ENCODE peak calls at places on chromosomes 1 and 21, in four cellular contexts. D is Peyer's patch, T is tibial artery, H is foreskin fibroblast. F is an unnamed sample.
A peak's percentile ranks its signal among the peaks of the same experiment; 100 is the strongest.

GRCh38 chr1:52281518-52281917 is 84.5 kb downstream of the CC2D1B start:
- DNase-seq in D (no peak), T (no peak), H (peak; percentile 57), F (no peak)

GRCh38 chr1:11245904-11246726 is 16.2 kb downstream of the MTOR start:
- DNase-seq in D (no peak), T (no peak), H (no peak), F (no peak)

GRCh38 chr1:212699104-212699838 is 369 bp downstream of the BATF3 start:
- DNase-seq in D (peak; percentile 64), T (peak; percentile 69), H (peak; percentile 80), F (no peak)

GRCh38 chr1:163107655-163108054 is 38.5 kb downstream of the RGS4 start:
- DNase-seq in D (no peak), T (no peak), H (no peak), F (no peak)

GRCh38 chr1:235601087-235601486 is 48.5 kb downstream of the GNG4 start:
- DNase-seq in D (peak; percentile 61), T (no peak), H (peak; percentile 43), F (no peak)

GRCh38 chr1:223299553-223299952 is 64.4 kb downstream of the SUSD4 start:
- DNase-seq in D (no peak), T (no peak), H (no peak), F (no peak)

GRCh38 chr1:164774819-164775654 is 216.1 kb downstream of the PBX1 start:
- DNase-seq in D (peak; percentile 64), T (no peak), H (no peak), F (no peak)

GRCh38 chr1:9655836-9656235 is 4.3 kb downstream of the PIK3CD start:
- DNase-seq in D (no peak), T (no peak), H (no peak), F (no peak)

GRCh38 chr1:30782361-30783243 is 25.0 kb upstream of the LAPTM5 start:
- DNase-seq in D (peak; percentile 81), T (peak; percentile 79), H (peak; percentile 79), F (peak; percentile 77)
- TF ChIP-seq CTCF in D (peak; percentile 72), T (peak; percentile 75), H (peak; percentile 70), F (peak; percentile 79)

GRCh38 chr1:7755448-7755847 is 15.6 kb upstream of the VAMP3 start:
- DNase-seq in D (no peak), T (no peak), H (no peak), F (no peak)
- TF ChIP-seq CTCF in D (no peak), T (no peak), H (peak; percentile 40), F (no peak)

GRCh38 chr1:204841316-204841715 is 29.3 kb upstream of the NFASC start:
- DNase-seq in D (no peak), T (no peak), H (no peak), F (no peak)

GRCh38 chr1:204834329-204834728 is 36.3 kb upstream of the NFASC start:
- DNase-seq in D (no peak), T (no peak), H (no peak), F (no peak)

GRCh38 chr1:204836856-204837255 is 33.8 kb upstream of the NFASC start:
- DNase-seq in D (no peak), T (no peak), H (peak; percentile 15), F (no peak)

GRCh38 chr1:204834752-204835151 is 35.9 kb upstream of the NFASC start:
- DNase-seq in D (no peak), T (no peak), H (no peak), F (no peak)

GRCh38 chr1:204837440-204838084 is 33.1 kb upstream of the NFASC start:
- DNase-seq in D (no peak), T (no peak), H (peak; percentile 76), F (no peak)
- TF ChIP-seq CTCF in D (no peak), T (no peak), H (no peak), F (no peak)

GRCh38 chr21:30193201-30193600 is 22.7 kb downstream of the CLDN8 start:
- DNase-seq in D (no peak), T (no peak), H (no peak), F (no peak)

GRCh38 chr21:30189763-30190162 is 23.2 kb upstream of the CLDN17 start:
- DNase-seq in D (no peak), T (no peak), H (no peak), F (no peak)

GRCh38 chr21:30199989-30200388 is 15.9 kb downstream of the CLDN8 start:
- DNase-seq in D (no peak), T (no peak), H (no peak), F (no peak)

GRCh38 chr21:30190554-30190953 is 23.9 kb upstream of the CLDN17 start:
- DNase-seq in D (no peak), T (no peak), H (no peak), F (no peak)

GRCh38 chr21:30194701-30195299 is 21.1 kb downstream of the CLDN8 start:
- DNase-seq in D (no peak), T (no peak), H (peak; percentile 17), F (no peak)
- TF ChIP-seq CTCF in D (no peak), T (peak; percentile 11), H (peak; percentile 47), F (peak; percentile 62)

GRCh38 chr1:61208815-61209214 is 126.5 kb downstream of the NFIA start:
- DNase-seq in D (no peak), T (no peak), H (no peak), F (no peak)

GRCh38 chr1:61204528-61204927 is 122.2 kb downstream of the NFIA start:
- DNase-seq in D (peak; percentile 60), T (no peak), H (no peak), F (no peak)

GRCh38 chr1:61210435-61211012 is 128.2 kb downstream of the NFIA start:
- DNase-seq in D (no peak), T (no peak), H (peak; percentile 19), F (no peak)

GRCh38 chr1:61208172-61208571 is 125.8 kb downstream of the NFIA start:
- DNase-seq in D (no peak), T (no peak), H (no peak), F (no peak)

DNA sequence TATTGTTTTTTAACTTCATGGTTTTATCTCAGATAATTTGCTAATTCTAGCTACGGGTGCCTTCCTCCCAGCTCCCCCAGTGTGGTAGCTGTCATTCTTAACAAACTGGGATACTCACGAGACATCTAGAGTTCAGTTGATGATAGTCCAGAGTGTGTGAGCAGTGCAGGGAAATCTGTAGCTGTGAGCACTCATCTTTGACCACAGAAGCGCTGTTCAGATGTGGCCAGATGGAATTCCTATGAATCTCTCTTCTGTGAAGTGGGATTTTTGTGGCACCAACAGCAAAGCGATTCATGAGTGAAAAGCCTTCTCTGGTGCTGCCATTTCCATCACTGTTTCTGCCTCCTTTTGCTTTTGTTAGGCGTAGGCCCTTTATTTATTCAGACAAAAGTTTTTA is 125.1 kb downstream of the NFIA start:
- DNase-seq in D (no peak), T (no peak), H (no peak), F (no peak)
- TF ChIP-seq CTCF in D (no peak), T (no peak), H (no peak), F (no peak)

GRCh38 chr1:44218503-44219300 is 5.4 kb downstream of the DMAP1 start:
- DNase-seq in D (no peak), T (no peak), H (no peak), F (no peak)

GRCh38 chr1:44212355-44213221 is 683 bp upstream of the DMAP1 start:
- DNase-seq in D (no peak), T (no peak), H (no peak), F (no peak)

GRCh38 chr1:44217809-44218410 is 4.6 kb downstream of the DMAP1 start:
- DNase-seq in D (peak; percentile 92), T (peak; percentile 76), H (peak; percentile 84), F (peak; percentile 63)

GRCh38 chr1:44210595-44210994 is 2.7 kb upstream of the DMAP1 start:
- DNase-seq in D (no peak), T (no peak), H (no peak), F (no peak)

GRCh38 chr1:44213222-44214112 is at the start of gene DMAP1:
- DNase-seq in D (peak; percentile 89), T (peak; percentile 88), H (peak; percentile 91), F (peak; percentile 83)
- TF ChIP-seq CTCF in D (no peak), T (no peak), H (no peak), F (no peak)

DNA sequence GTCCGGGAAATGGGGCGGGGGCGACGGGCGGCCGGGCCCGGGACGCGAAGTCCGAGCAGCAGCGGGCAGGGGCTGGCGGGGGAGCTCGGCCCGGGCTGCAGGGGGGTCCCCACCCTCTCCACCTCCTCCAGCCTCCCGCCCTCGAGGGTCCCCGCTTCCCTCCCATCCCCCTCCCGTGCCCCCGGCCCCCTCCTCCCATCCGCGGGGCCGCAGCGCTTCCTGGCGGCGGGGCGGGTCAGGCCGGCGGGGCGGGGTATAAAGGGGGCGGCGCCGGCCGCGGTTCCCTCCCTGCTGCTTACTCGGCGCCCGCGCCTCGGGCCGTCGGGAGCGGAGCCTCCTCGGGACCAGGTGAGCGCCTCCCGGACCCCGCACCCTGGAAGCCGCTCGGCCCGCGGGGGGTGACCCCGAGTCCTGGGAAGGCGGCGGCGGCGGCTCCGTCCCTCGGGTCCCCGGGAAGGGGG is at the start of gene COL6A2:
- DNase-seq in D (peak; percentile 62), T (peak; percentile 88), H (peak; percentile 92), F (no peak)
- TF ChIP-seq CTCF in D (no peak), T (peak; percentile 47), H (peak; percentile 11), F (no peak)

GRCh38 chr1:209985002-209985401 is 47.0 kb downstream of the SYT14 start:
- DNase-seq in D (no peak), T (no peak), H (no peak), F (no peak)

GRCh38 chr1:209988706-209989105 is 50.7 kb downstream of the SYT14 start:
- DNase-seq in D (no peak), T (no peak), H (no peak), F (no peak)

GRCh38 chr1:209983953-209984352 is 45.9 kb downstream of the SYT14 start:
- DNase-seq in D (no peak), T (no peak), H (no peak), F (no peak)

GRCh38 chr1:209993061-209993830 is 55.2 kb downstream of the SYT14 start:
- DNase-seq in D (no peak), T (no peak), H (peak; percentile 8), F (no peak)

DNA sequence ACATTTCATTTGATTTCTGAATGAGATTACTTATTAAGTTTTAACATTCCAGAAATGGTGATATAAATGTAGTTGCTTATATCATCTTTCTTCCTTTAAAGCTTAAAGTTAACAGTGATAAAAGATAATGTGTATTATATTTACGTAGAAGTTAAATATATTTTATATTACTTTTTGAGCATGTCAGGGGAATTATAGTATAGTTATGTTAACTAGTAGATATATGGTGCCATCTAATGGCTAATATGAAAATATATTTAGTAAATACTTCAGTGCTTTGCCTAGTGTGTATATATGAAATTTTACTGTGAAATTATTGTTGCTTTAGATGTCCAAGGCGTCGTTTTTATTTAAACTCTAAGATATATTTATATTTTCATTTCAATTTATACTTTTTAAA is 51.5 kb downstream of the SYT14 start:
- DNase-seq in D (no peak), T (no peak), H (peak; percentile 22), F (no peak)
- TF ChIP-seq CTCF in D (no peak), T (no peak), H (no peak), F (no peak)

F was measured in CD14-positive monocyte.